ENCODE peak calls at places on chromosomes 3 and 15, in six cellular contexts. F, J, W, X, S and I are unnamed samples.

GRCh38 chr3:46935168-46935858 is 41.2 kb downstream of the CCDC12 start:
- DNase-seq in F (peak; percentile 96), J (peak; percentile 64), W (peak; percentile 67), X (peak; percentile 80), S (peak; percentile 97), I (peak; percentile 91)

GRCh38 chr3:133675631-133676335 is 14.0 kb upstream of the TOPBP1 start:
- DNase-seq in F (no peak), J (no peak), W (no peak), X (no peak), S (no peak), I (no peak)

GRCh38 chr3:49013738-49014660 is 4.4 kb downstream of the DALRD3 start:
- DNase-seq in F (no peak), J (peak; percentile 49), W (no peak), X (peak; percentile 83), S (peak; percentile 50), I (peak; percentile 89)

GRCh38 chr3:12287727-12288465 is 974 bp upstream of the PPARG start:
- DNase-seq in F (no peak), J (no peak), W (peak; percentile 44), X (peak; percentile 59), S (peak; percentile 34), I (peak; percentile 44)

GRCh38 chr3:101050866-101051265 is 57.6 kb upstream of the ABI3BP start:
- DNase-seq in F (no peak), J (no peak), W (no peak), X (no peak), S (no peak), I (no peak)

GRCh38 chr15:41513282-41514227 is at the start of gene LTK:
- DNase-seq in F (no peak), J (no peak), W (peak; percentile 38), X (no peak), S (peak; percentile 60), I (peak; percentile 73)

GRCh38 chr3:48402281-48402732 is 27.6 kb downstream of the PLXNB1 start:
- DNase-seq in F (peak; percentile 92), J (no peak), W (no peak), X (peak; percentile 33), S (peak; percentile 81), I (no peak)

GRCh38 chr15:49620174-49620573 is 444 bp downstream of the FAM227B start:
- DNase-seq in F (peak; percentile 33), J (no peak), W (no peak), X (no peak), S (peak; percentile 50), I (no peak)

GRCh38 chr15:59632714-59633113 is 21.1 kb downstream of the GCNT3 start:
- DNase-seq in F (no peak), J (peak; percentile 33), W (peak; percentile 26), X (no peak), S (peak; percentile 18), I (peak; percentile 74)

GRCh38 chr3:161781381-161781780 is 284.8 kb downstream of the OTOL1 start:
- DNase-seq in F (no peak), J (no peak), W (no peak), X (peak; percentile 23), S (peak; percentile 16), I (no peak)

GRCh38 chr15:90151989-90152645 is 49.0 kb upstream of the SEMA4B start:
- DNase-seq in F (no peak), J (no peak), W (no peak), X (no peak), S (no peak), I (peak; percentile 84)

GRCh38 chr3:53324011-53324544 is 23.3 kb downstream of the DCP1A start:
- DNase-seq in F (no peak), J (no peak), W (no peak), X (no peak), S (peak; percentile 7), I (no peak)

GRCh38 chr15:92664178-92664900 is 8.8 kb upstream of the FAM174B start:
- DNase-seq in F (no peak), J (no peak), W (no peak), X (no peak), S (no peak), I (no peak)

GRCh38 chr3:163924600-163924999 is 1153.7 kb downstream of the SI start:
- DNase-seq in F (no peak), J (no peak), W (no peak), X (no peak), S (no peak), I (no peak)

GRCh38 chr3:5560199-5560598 is 372.7 kb downstream of the EDEM1 start:
- DNase-seq in F (no peak), J (no peak), W (no peak), X (no peak), S (no peak), I (no peak)

GRCh38 chr15:95365615-95366107 is 964.8 kb upstream of the NR2F2 start:
- DNase-seq in F (peak; percentile 83), J (no peak), W (peak; percentile 8), X (no peak), S (peak; percentile 84), I (no peak)

GRCh38 chr3:87361271-87361670 is 84.9 kb upstream of the POU1F1 start:
- DNase-seq in F (no peak), J (no peak), W (no peak), X (no peak), S (no peak), I (no peak)

GRCh38 chr3:122067588-122068240 is 12.6 kb downstream of the CD86 start:
- DNase-seq in F (no peak), J (no peak), W (no peak), X (no peak), S (no peak), I (no peak)

GRCh38 chr3:18786924-18787323 is 361.4 kb upstream of the KCNH8 start:
- DNase-seq in F (no peak), J (no peak), W (no peak), X (no peak), S (no peak), I (no peak)

GRCh38 chr3:33184863-33185262 is 33.7 kb downstream of the SUSD5 start:
- DNase-seq in F (no peak), J (no peak), W (no peak), X (no peak), S (no peak), I (no peak)

GRCh38 chr3:55487376-55488241 is 503 bp upstream of the WNT5A start:
- DNase-seq in F (peak; percentile 73), J (no peak), W (peak; percentile 41), X (no peak), S (peak; percentile 85), I (peak; percentile 42)

GRCh38 chr15:38050988-38051387 is 116.5 kb downstream of the TMCO5A start:
- DNase-seq in F (no peak), J (no peak), W (no peak), X (no peak), S (peak; percentile 37), I (no peak)

GRCh38 chr15:38050529-38050928 is 116.1 kb downstream of the TMCO5A start:
- DNase-seq in F (peak; percentile 69), J (no peak), W (no peak), X (peak; percentile 8), S (peak; percentile 86), I (no peak)

GRCh38 chr15:38048001-38048455 is 113.6 kb downstream of the TMCO5A start:
- DNase-seq in F (no peak), J (no peak), W (no peak), X (no peak), S (no peak), I (no peak)

GRCh38 chr15:38053244-38053643 is 118.8 kb downstream of the TMCO5A start:
- DNase-seq in F (no peak), J (no peak), W (no peak), X (no peak), S (no peak), I (no peak)

DNA sequence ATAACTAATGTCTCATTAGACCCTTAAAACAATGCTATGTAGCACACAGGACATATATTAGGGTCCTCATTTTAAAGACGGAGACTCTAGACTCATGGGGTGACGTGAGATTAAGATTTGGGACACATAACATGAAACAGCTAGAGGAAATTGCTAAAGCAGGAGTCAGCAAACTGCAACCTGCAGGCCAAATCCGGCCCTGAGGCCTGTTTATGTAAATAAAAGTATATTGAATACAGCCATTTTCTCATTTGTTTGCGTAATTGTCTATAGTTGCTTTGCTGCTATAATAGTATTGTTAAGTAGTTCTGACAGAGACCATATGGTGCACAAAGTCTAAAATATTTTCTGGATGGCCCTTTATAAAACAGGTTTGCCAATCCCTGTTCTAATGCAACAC is 115.4 kb downstream of the TMCO5A start:
- DNase-seq in F (no peak), J (no peak), W (no peak), X (no peak), S (peak; percentile 44), I (no peak)
- H2AFZ ChIP-seq in F (no peak overlapping the region), J (no peak overlapping the region), W (no peak overlapping the region), X (no peak overlapping the region), S (no peak overlapping the region), I (no peak overlapping the region)

DNA sequence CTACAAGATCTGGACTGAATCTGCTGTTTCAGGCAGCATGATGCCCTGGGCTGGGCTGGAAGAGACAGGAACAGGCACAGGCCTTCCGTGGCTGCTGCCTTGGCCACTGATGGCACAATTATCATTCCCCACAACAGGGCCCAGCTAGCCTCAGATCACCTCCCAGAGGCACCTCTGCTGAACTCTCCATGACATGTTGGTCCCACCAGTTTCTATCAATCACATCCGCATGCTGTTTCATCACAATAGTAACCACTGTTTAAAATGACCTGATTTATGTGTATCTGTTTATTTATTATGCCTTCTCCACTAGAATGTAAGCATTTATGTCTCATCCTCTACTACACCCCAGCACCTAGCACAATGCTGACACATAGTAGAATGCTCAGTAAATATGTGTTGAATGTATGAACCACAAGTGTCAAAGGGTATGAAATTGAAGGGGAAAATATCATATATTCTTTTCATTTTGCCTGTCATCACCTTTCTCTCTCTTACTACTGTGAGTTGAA is 32.7 kb upstream of the ZBTB38 start:
- DNase-seq in F (peak; percentile 67), J (no peak), W (no peak), X (no peak), S (peak; percentile 69), I (no peak)
- H4K8ac ChIP-seq in F (peak overlapping the region; percentile 95), J (no peak overlapping the region), W (no peak overlapping the region), X (no peak overlapping the region), S (peak overlapping the region; percentile 94), I (no peak overlapping the region)

GRCh38 chr3:172129868-172130751 is 90.7 kb downstream of the FNDC3B start:
- DNase-seq in F (peak; percentile 99), J (no peak), W (no peak), X (peak; percentile 98), S (peak; percentile 98), I (no peak)

GRCh38 chr3:172128852-172129251 is 89.5 kb downstream of the FNDC3B start:
- DNase-seq in F (no peak), J (no peak), W (no peak), X (peak; percentile 21), S (no peak), I (no peak)

GRCh38 chr3:172127929-172128580 is 88.7 kb downstream of the FNDC3B start:
- DNase-seq in F (no peak), J (no peak), W (no peak), X (no peak), S (peak; percentile 40), I (no peak)

GRCh38 chr3:172131746-172132145 is 92.4 kb downstream of the FNDC3B start:
- DNase-seq in F (no peak), J (no peak), W (no peak), X (no peak), S (no peak), I (no peak)

DNA sequence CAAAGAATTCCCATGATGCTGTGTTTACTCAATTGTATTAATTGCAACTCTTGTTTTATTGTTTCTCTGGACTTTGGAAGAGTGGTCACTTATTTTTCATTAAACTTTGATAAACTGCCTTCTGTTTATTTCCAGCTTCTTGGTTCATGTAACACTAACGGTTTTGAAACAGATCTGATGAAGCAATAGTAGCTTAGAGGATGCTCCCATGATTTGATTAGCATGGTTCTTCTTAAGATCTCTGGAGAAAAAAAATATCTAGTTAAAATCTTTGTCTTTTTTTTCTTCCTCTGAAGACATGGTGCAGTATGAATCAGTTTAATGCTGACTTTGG is 90.1 kb downstream of the FNDC3B start:
- DNase-seq in F (no peak), J (no peak), W (no peak), X (no peak), S (peak; percentile 93), I (no peak)
- H2AFZ ChIP-seq in F (no peak overlapping the region), J (no peak overlapping the region), W (no peak overlapping the region), X (no peak overlapping the region), S (no peak overlapping the region), I (no peak overlapping the region)

GRCh38 chr3:17057316-17057715 is 172.6 kb downstream of the PLCL2 start:
- DNase-seq in F (peak; percentile 69), J (no peak), W (no peak), X (no peak), S (no peak), I (no peak)
- H4K8ac ChIP-seq in F (no peak overlapping the region), J (no peak overlapping the region), W (no peak overlapping the region), X (no peak overlapping the region), S (no peak overlapping the region), I (no peak overlapping the region)